ENCODE peak calls at places on chromosomes 5 and 9, in ten cellular contexts. F is sigmoid colon, M is IMR-90, Z is endothelial cell of umbilical vein, H is heart left ventricle, D is adrenal gland, V is thyroid gland, C is stomach, J is uterus, B is body of pancreas. X is an unnamed sample. For H3K36me3, the result is how much of the 10 kb centered on the place peaks cover.

GRCh38 chr5:20536813-20537212 is 548.8 kb upstream of the CDH18 start:
- DNase-seq in C (no peak), F (no peak), H (no peak), V (no peak), B (no peak), J (no peak), D (no peak), Z (no peak), M (no peak), X (no peak)

GRCh38 chr9:104864675-104865104 is 63.3 kb downstream of the ABCA1 start:
- DNase-seq in J (peak), Z (no peak), H (no peak), F (no peak), M (peak), C (no peak), V (no peak), B (no peak), D (peak), X (no peak)

GRCh38 chr5:41264019-41264418 is 50.7 kb upstream of the C6 start:
- DNase-seq in V (no peak), D (peak), M (no peak), J (peak), F (no peak), H (no peak), C (no peak), Z (peak), B (no peak), X (no peak)

GRCh38 chr5:147628054-147628895 is 118.4 kb upstream of the DPYSL3 start:
- DNase-seq in Z (peak), F (no peak), H (peak), V (peak), C (peak), M (peak), D (peak), B (peak), J (no peak), X (peak)

GRCh38 chr5:61319388-61320146 is 12.5 kb upstream of the ZSWIM6 start:
- DNase-seq in V (no peak), M (no peak), H (no peak), D (peak), Z (peak), B (peak), C (no peak), J (no peak), F (no peak), X (peak)

GRCh38 chr5:51651889-51652288 is 268.6 kb downstream of the ISL1 start:
- DNase-seq in Z (peak), F (no peak), B (no peak), H (no peak), J (no peak), V (no peak), C (no peak), D (no peak), M (no peak), X (no peak)

GRCh38 chr5:102296229-102296817 is at the start of gene SLCO4C1:
- DNase-seq in B (peak), H (peak), J (peak), M (no peak), F (peak), C (peak), D (peak), V (peak), Z (peak), X (peak)

GRCh38 chr5:68454766-68455165 is 239.2 kb downstream of the PIK3R1 start:
- DNase-seq in M (no peak), F (no peak), J (no peak), B (no peak), V (no peak), D (no peak), Z (no peak), C (no peak), H (no peak), X (no peak)

GRCh38 chr9:129617167-129617566 is 3.7 kb downstream of the C9orf50 start:
- DNase-seq in B (no peak), V (no peak), M (peak), H (peak), D (no peak), C (no peak), Z (peak), J (no peak), F (no peak), X (no peak)

GRCh38 chr5:83509535-83509934 is 38.0 kb downstream of the VCAN start:
- DNase-seq in D (peak), Z (peak), B (no peak), C (no peak), H (peak), J (no peak), V (peak), F (peak), M (peak), X (no peak)

GRCh38 chr5:76475936-76476335 is 72.9 kb downstream of the IQGAP2 start:
- DNase-seq in F (no peak), V (no peak), J (no peak), B (no peak), H (no peak), M (no peak), Z (no peak), C (peak), D (no peak), X (peak)

GRCh38 chr5:100623719-100624118 is 88.5 kb downstream of the FAM174A start:
- DNase-seq in C (no peak), Z (peak), M (peak), V (no peak), J (no peak), H (no peak), F (no peak), B (no peak), D (no peak), X (no peak)

GRCh38 chr9:137452761-137453642 is 6.1 kb downstream of the NSMF start:
- DNase-seq in V (no peak), Z (no peak), F (peak), H (peak), C (no peak), B (no peak), J (peak), M (no peak), D (no peak), X (peak)

GRCh38 chr5:53362521-53362941 is 117.9 kb upstream of the FST start:
- DNase-seq in D (peak), Z (peak), B (peak), F (no peak), J (no peak), M (peak), H (no peak), C (no peak), V (no peak), X (no peak)

GRCh38 chr5:34563951-34564705 is 92.0 kb upstream of the RAI14 start:
- DNase-seq in H (no peak), J (peak), B (peak), D (peak), M (peak), F (no peak), C (peak), V (peak), Z (no peak), X (no peak)

GRCh38 chr9:125430161-125430485 is 168.5 kb downstream of the GAPVD1 start:
- DNase-seq in J (no peak), V (no peak), C (no peak), F (no peak), D (no peak), Z (no peak), H (peak), M (no peak), B (no peak), X (peak)

GRCh38 chr9:91419222-91420191 is 4.1 kb downstream of the NFIL3 start:
- DNase-seq in Z (peak), M (peak), J (peak), H (peak), F (peak), V (peak), D (peak), B (peak), C (peak), X (no peak)

GRCh38 chr9:95171001-95171400 is 146.5 kb downstream of the FANCC start:
- DNase-seq in Z (peak), V (no peak), J (no peak), D (no peak), F (no peak), C (no peak), B (no peak), H (no peak), M (peak), X (no peak)

GRCh38 chr5:912356-913091 is 19.8 kb downstream of the TRIP13 start:
- DNase-seq in H (no peak), M (peak), C (peak), F (no peak), D (peak), V (no peak), Z (peak), J (no peak), B (no peak), X (no peak)

GRCh38 chr9:87324613-87325194 is 173.0 kb upstream of the DAPK1 start:
- DNase-seq in F (no peak), C (no peak), H (no peak), B (peak), Z (peak), D (no peak), V (no peak), J (no peak), M (peak), X (no peak)

GRCh38 chr9:129285382-129285781 is 107.3 kb upstream of the IER5L start:
- DNase-seq in B (no peak), D (no peak), F (peak), H (no peak), J (no peak), Z (no peak), V (no peak), C (no peak), M (no peak), X (no peak)

GRCh38 chr5:154817815-154818214 is 32.6 kb downstream of the FAXDC2 start:
- DNase-seq in F (no peak), D (no peak), H (no peak), C (no peak), B (no peak), M (no peak), J (no peak), Z (no peak), V (no peak), X (peak)
- H3K36me3 ChIP-seq in F (under half), D (under half), H (under half), C (half or more), B (under half), M (half or more), J (under half), Z (under half), V (half or more), X (half or more)

DNA sequence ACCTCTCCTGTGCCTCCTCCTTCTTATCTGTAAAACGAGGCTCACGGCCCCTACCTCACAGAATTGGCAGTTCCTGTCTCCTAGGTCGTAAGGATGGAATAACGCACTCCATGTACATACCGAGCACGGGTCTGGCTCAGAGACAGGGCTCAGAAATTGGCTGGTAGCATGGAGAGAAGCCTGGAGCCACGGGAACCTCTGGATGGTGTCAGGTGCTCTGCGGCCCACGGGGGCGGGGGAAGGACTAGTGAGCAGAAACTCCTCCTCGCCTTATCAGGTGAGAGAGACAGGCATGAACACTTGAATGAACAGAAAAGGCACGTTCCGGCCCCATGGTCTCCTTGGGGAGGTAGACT is 15.4 kb upstream of the C5orf47 start:
- DNase-seq in D (peak), F (no peak), M (no peak), Z (no peak), J (no peak), V (peak), C (peak), B (peak), H (peak), X (peak)
- H3K27ac ChIP-seq in D (peak), F (peak), M (no peak), Z (no peak), J (peak), V (peak), C (peak), B (peak), H (peak), X (no peak)

GRCh38 chr9:130769004-130769403 is 66.0 kb upstream of the ABL1 start:
- DNase-seq in D (no peak), H (no peak), F (no peak), Z (no peak), J (no peak), M (no peak), V (no peak), B (no peak), C (no peak), X (no peak)

GRCh38 chr9:130766904-130767262 is 68.2 kb upstream of the ABL1 start:
- DNase-seq in C (no peak), Z (no peak), J (no peak), V (no peak), B (peak), F (no peak), H (no peak), M (no peak), D (no peak), X (no peak)

GRCh38 chr9:130770093-130770492 is 65.0 kb upstream of the ABL1 start:
- DNase-seq in Z (no peak), J (no peak), H (no peak), B (no peak), M (no peak), D (no peak), C (no peak), V (no peak), F (no peak), X (no peak)

GRCh38 chr9:130766031-130766903 is 68.8 kb upstream of the ABL1 start:
- DNase-seq in J (no peak), D (no peak), V (peak), H (no peak), Z (no peak), B (no peak), F (peak), C (no peak), M (no peak), X (no peak)

GRCh38 chr9:130768265-130768664 is 66.8 kb upstream of the ABL1 start:
- DNase-seq in D (no peak), M (peak), J (no peak), V (no peak), C (no peak), B (peak), Z (no peak), H (no peak), F (no peak), X (peak)
- TF ChIP-seq POLR2A in D (no peak), M (no peak), J (no peak), V (no peak), C (no peak), B (no peak), Z (no peak), H (no peak), F (no peak), X (no peak)

GRCh38 chr5:108637110-108637509 is 110.6 kb upstream of the FER start:
- DNase-seq in Z (no peak), J (no peak), B (no peak), V (no peak), F (no peak), C (no peak), D (no peak), H (no peak), M (peak), X (no peak)
- H3K36me3 ChIP-seq in Z (under half), J (under half), B (under half), V (under half), F (under half), C (under half), D (under half), H (under half), M (under half), X (under half)

DNA sequence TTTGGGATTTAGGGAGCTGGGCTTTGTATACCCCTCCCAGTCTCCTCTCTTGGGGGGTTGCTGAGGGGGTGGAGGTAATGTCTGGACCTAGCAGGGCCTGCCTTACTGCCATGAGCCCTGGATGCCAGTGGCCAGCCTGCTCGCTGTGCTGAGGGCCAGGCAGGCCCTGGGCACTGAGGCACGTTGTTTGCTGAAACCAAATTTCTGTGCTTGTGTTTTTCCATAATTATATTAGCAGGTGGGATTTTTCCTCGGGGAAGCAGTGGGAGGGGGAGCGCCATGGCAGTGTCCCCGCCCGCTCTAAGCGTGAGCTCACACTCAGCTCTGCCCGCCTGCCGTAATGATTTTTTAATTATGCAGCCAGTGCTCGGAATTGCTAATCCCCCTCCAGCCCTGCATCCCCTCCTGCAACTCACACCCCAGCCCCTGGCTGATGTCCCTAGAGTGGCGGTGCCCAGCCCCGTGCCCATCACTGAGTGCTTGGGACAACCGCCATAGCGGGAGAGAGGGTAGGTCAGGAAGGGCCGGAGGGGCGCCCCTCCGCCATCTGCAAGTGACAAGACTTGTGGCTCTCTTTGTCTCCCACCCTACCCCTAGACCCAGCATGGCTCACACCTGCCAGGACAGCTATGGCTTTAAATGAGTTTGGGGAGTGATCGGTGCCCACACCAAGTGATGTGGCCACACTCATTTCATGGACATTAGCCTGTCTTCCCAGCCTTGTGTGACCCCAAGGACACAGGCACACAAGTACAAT is 21.0 kb downstream of the CXXC5 start:
- DNase-seq in B (no peak), M (no peak), Z (no peak), J (no peak), F (no peak), C (no peak), D (no peak), V (no peak), H (no peak), X (no peak)
- H3K27ac ChIP-seq in B (peak), M (peak), Z (no peak), J (peak), F (peak), C (peak), D (peak), V (peak), H (peak), X (peak)

GRCh38 chr5:82156876-82157275 is 121.3 kb downstream of the RPS23 start:
- DNase-seq in J (no peak), Z (no peak), H (no peak), M (no peak), F (no peak), D (no peak), B (no peak), C (no peak), V (no peak), X (no peak)
- TF ChIP-seq POLR2A in J (no peak), Z (no peak), H (no peak), M (no peak), F (no peak), D (no peak), B (no peak), C (no peak), V (no peak), X (no peak)

GRCh38 chr9:106927916-106928315 is 65.0 kb downstream of the ZNF462 start:
- DNase-seq in M (peak), V (no peak), J (no peak), B (no peak), D (no peak), Z (no peak), C (no peak), F (no peak), H (no peak), X (no peak)
- H3K36me3 ChIP-seq in M (half or more), V (under half), J (under half), B (under half), D (under half), Z (under half), C (under half), F (under half), H (under half), X (half or more)

X was measured in Peyer's patch.